ENCODE peak calls at places on chromosomes 7 and 10, in eight cellular contexts. S is heart right ventricle, M is brain microvascular endothelial cell, I is AG09319, H is activated B cell treated with CpG ODN at 0.5 μM for 24 hours, K is GM12865, B is colonic mucosa, P is endothelial cell. J is an unnamed sample.
A peak's percentile ranks its signal among the peaks of the same experiment; 100 is the strongest.

GRCh38 chr7:128098629-128099028 is 67.4 kb upstream of the LRRC4 start:
- DNase-seq in S (no peak), M (no peak), I (no peak), H (no peak), K (no peak), B (no peak), P (no peak), J (no peak)

GRCh38 chr7:43655584-43655983 is 72.7 kb downstream of the STK17A start:
- DNase-seq in S (no peak), M (no peak), I (no peak), H (no peak), K (no peak), B (no peak), P (no peak), J (no peak)

GRCh38 chr10:59177031-59177861 is 803 bp downstream of the PHYHIPL start:
- DNase-seq in S (no peak), M (peak; percentile 88), I (peak; percentile 32), H (no peak), K (peak; percentile 29), B (peak; percentile 22), P (peak; percentile 45), J (no peak)

GRCh38 chr10:123715546-123715945 is 49.4 kb downstream of the GPR26 start:
- DNase-seq in S (no peak), M (no peak), I (no peak), H (no peak), K (no peak), B (no peak), P (no peak), J (no peak)

GRCh38 chr7:128217030-128217805 is 23.9 kb upstream of the LEP start:
- DNase-seq in S (no peak), M (peak; percentile 81), I (no peak), H (no peak), K (no peak), B (no peak), P (no peak), J (peak; percentile 90)

GRCh38 chr10:78876449-78876848 is 192.3 kb upstream of the ZMIZ1 start:
- DNase-seq in S (no peak), M (no peak), I (no peak), H (no peak), K (no peak), B (no peak), P (no peak), J (no peak)

GRCh38 chr7:39709768-39710291 is 86.5 kb downstream of the RALA start:
- DNase-seq in S (no peak), M (peak; percentile 21), I (peak; percentile 80), H (no peak), K (peak; percentile 59), B (no peak), P (no peak), J (no peak)

GRCh38 chr7:158452331-158452730 is 135.3 kb downstream of the PTPRN2 start:
- DNase-seq in S (no peak), M (no peak), I (no peak), H (no peak), K (no peak), B (no peak), P (no peak), J (no peak)

GRCh38 chr10:24254180-24254579 is 45.2 kb downstream of the KIAA1217 start:
- DNase-seq in S (no peak), M (no peak), I (no peak), H (no peak), K (no peak), B (no peak), P (no peak), J (no peak)

GRCh38 chr7:55527314-55527713 is 45.0 kb downstream of the VOPP1 start:
- DNase-seq in S (no peak), M (no peak), I (no peak), H (no peak), K (no peak), B (no peak), P (no peak), J (no peak)

GRCh38 chr10:77501846-77502251 is 135.8 kb downstream of the KCNMA1 start:
- DNase-seq in S (no peak), M (no peak), I (no peak), H (no peak), K (peak; percentile 53), B (no peak), P (no peak), J (no peak)

GRCh38 chr7:22633954-22634474 is 93.0 kb upstream of the IL6 start:
- DNase-seq in S (no peak), M (no peak), I (no peak), H (no peak), K (no peak), B (no peak), P (no peak), J (no peak)

GRCh38 chr7:326845-327304 is 36.9 kb downstream of the FOXL3 start:
- DNase-seq in S (no peak), M (peak; percentile 24), I (no peak), H (no peak), K (no peak), B (peak; percentile 64), P (no peak), J (no peak)

GRCh38 chr7:159107052-159107892 is 37.4 kb downstream of the VIPR2 start:
- DNase-seq in S (no peak), M (no peak), I (no peak), H (no peak), K (no peak), B (no peak), P (no peak), J (no peak)

GRCh38 chr7:66221442-66221841 is 16.3 kb downstream of the TPST1 start:
- DNase-seq in S (no peak), M (no peak), I (no peak), H (no peak), K (no peak), B (no peak), P (no peak), J (no peak)

GRCh38 chr10:112728997-112729396 is 221.1 kb upstream of the TCF7L2 start:
- DNase-seq in S (no peak), M (no peak), I (no peak), H (no peak), K (no peak), B (no peak), P (no peak), J (no peak)

GRCh38 chr7:38318803-38319416 is 45.5 kb upstream of the TARP start:
- DNase-seq in S (no peak), M (peak; percentile 71), I (peak; percentile 61), H (no peak), K (peak; percentile 78), B (no peak), P (peak; percentile 54), J (no peak)

GRCh38 chr10:131031346-131031745 is 280.2 kb downstream of the TCERG1L start:
- DNase-seq in S (no peak), M (no peak), I (no peak), H (no peak), K (no peak), B (no peak), P (no peak), J (no peak)

GRCh38 chr7:79452495-79453265 is 787 bp downstream of the MAGI2 start:
- DNase-seq in S (peak; percentile 29), M (peak; percentile 3), I (no peak), H (no peak), K (no peak), B (peak; percentile 20), P (peak; percentile 23), J (no peak)

GRCh38 chr10:131888186-131888604 is 12.6 kb upstream of the PPP2R2D start:
- DNase-seq in S (no peak), M (no peak), I (no peak), H (no peak), K (no peak), B (no peak), P (no peak), J (no peak)

GRCh38 chr10:47029181-47029971 is 118.1 kb downstream of the PTPN20 start:
- DNase-seq in S (no peak), M (no peak), I (no peak), H (peak; percentile 12), K (no peak), B (no peak), P (no peak), J (no peak)

GRCh38 chr7:129779602-129780256 is 168.2 kb downstream of the NRF1 start:
- DNase-seq in S (no peak), M (no peak), I (no peak), H (peak; percentile 42), K (peak; percentile 52), B (no peak), P (no peak), J (no peak)
- TF ChIP-seq CTCF in S (no peak), M (no peak), I (no peak), H (no peak), K (no peak), B (no peak), P (no peak), J (no peak)

GRCh38 chr7:82359426-82359825 is 84.2 kb downstream of the CACNA2D1 start:
- DNase-seq in S (no peak), M (no peak), I (no peak), H (no peak), K (no peak), B (no peak), P (no peak), J (no peak)
- TF ChIP-seq CTCF in S (peak; percentile 31), M (no peak), I (no peak), H (no peak), K (no peak), B (no peak), P (no peak), J (no peak)

GRCh38 chr10:121073743-121074142 is 222.6 kb downstream of the WDR11 start:
- DNase-seq in S (no peak), M (no peak), I (no peak), H (no peak), K (no peak), B (no peak), P (no peak), J (no peak)

GRCh38 chr10:121069061-121069850 is 218.1 kb downstream of the WDR11 start:
- DNase-seq in S (no peak), M (no peak), I (no peak), H (no peak), K (peak; percentile 58), B (no peak), P (no peak), J (peak; percentile 54)

GRCh38 chr10:121070671-121071070 is 219.5 kb downstream of the WDR11 start:
- DNase-seq in S (no peak), M (no peak), I (no peak), H (no peak), K (no peak), B (no peak), P (no peak), J (no peak)

GRCh38 chr10:121065330-121065729 is 214.2 kb downstream of the WDR11 start:
- DNase-seq in S (no peak), M (no peak), I (no peak), H (no peak), K (no peak), B (no peak), P (no peak), J (no peak)

DNA sequence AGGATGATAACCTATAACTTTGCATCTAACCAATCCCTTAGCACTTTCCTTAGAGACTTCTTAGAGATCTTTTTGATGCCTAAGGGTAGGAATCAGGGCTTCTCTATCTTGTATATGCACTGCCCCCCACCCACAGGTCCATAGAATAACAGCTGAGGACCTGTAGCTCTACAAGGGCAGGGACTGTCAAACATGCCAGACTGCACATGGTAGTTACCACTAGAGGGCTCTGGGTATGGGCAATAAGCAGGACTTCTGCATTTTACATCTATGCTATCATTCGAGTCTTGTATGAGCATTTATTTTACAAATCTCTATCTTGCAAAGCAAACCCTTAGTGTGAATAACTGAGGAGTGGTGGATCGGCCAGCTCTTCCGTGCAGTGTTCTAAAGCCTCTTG is 219.1 kb downstream of the WDR11 start:
- DNase-seq in S (no peak), M (no peak), I (no peak), H (no peak), K (peak; percentile 30), B (peak; percentile 60), P (peak; percentile 28), J (no peak)
- TF ChIP-seq CTCF in S (peak; percentile 13), M (no peak), I (no peak), H (no peak), K (peak; percentile 34), B (peak; percentile 60), P (peak; percentile 40), J (peak; percentile 64)

GRCh38 chr7:133845005-133845404 is 282.1 kb upstream of the LRGUK start:
- DNase-seq in S (no peak), M (no peak), I (no peak), H (no peak), K (no peak), B (no peak), P (no peak), J (no peak)
- TF ChIP-seq CTCF in S (no peak), M (no peak), I (no peak), H (no peak), K (no peak), B (no peak), P (no peak), J (no peak)

J was measured in CD14-positive monocyte.